ENCODE peak calls at places on chromosomes 11 and 22, in five cellular contexts. S is NCI-H2029 treated with DMSO at 0.1 percent for 48 hours, Q is NCI-H1436, A is RPMI7951, M is SW 1271. V is an unnamed sample.

GRCh38 chr11:57073121-57073520 is 84.4 kb downstream of the OR5AK2 start:
- DNase-seq in S (no peak), Q (no peak), A (no peak), M (no peak), V (no peak)

GRCh38 chr11:794766-795637 is 3.1 kb downstream of the SLC25A22 start:
- DNase-seq in S (no peak), Q (peak; percentile 41), A (no peak), M (no peak), V (no peak)

GRCh38 chr11:57735655-57736298 is 5.5 kb upstream of the SELENOH start:
- DNase-seq in S (no peak), Q (no peak), A (no peak), M (no peak), V (no peak)

GRCh38 chr11:30016588-30017363 is at the start of gene KCNA4:
- DNase-seq in S (no peak), Q (no peak), A (no peak), M (no peak), V (no peak)

GRCh38 chr22:31094741-31095140 is 12.6 kb downstream of the SELENOM start:
- DNase-seq in S (no peak), Q (no peak), A (no peak), M (no peak), V (no peak)

GRCh38 chr11:125170406-125171031 is 6.0 kb downstream of the PKNOX2 start:
- DNase-seq in S (no peak), Q (no peak), A (peak; percentile 20), M (no peak), V (no peak)

GRCh38 chr11:75443043-75443442 is 10.0 kb upstream of the KLHL35 start:
- DNase-seq in S (no peak), Q (no peak), A (no peak), M (no peak), V (no peak)

GRCh38 chr11:11558826-11559225 is 63.0 kb downstream of the GALNT18 start:
- DNase-seq in S (peak; percentile 52), Q (no peak), A (no peak), M (no peak), V (no peak)

GRCh38 chr22:42892571-42893316 is 35.7 kb upstream of the ARFGAP3 start:
- DNase-seq in S (no peak), Q (no peak), A (no peak), M (no peak), V (no peak)

GRCh38 chr11:11036185-11037161 is 178.6 kb upstream of the ZBED5 start:
- DNase-seq in S (peak; percentile 68), Q (peak; percentile 73), A (peak; percentile 56), M (peak; percentile 26), V (peak; percentile 1)

GRCh38 chr22:30864441-30865420 is 103.8 kb downstream of the MORC2 start:
- DNase-seq in S (no peak), Q (no peak), A (no peak), M (no peak), V (no peak)

GRCh38 chr11:14520902-14521151 is 641 bp upstream of the PSMA1 start:
- DNase-seq in S (no peak), Q (no peak), A (no peak), M (no peak), V (no peak)

GRCh38 chr11:44011797-44012196 is 36.0 kb upstream of the ACCSL start:
- DNase-seq in S (no peak), Q (no peak), A (no peak), M (no peak), V (no peak)

GRCh38 chr11:117117681-117118080 is 19.5 kb upstream of the SIK3 start:
- DNase-seq in S (no peak), Q (no peak), A (no peak), M (no peak), V (no peak)

GRCh38 chr22:28019360-28019759 is 100.3 kb upstream of the PITPNB start:
- DNase-seq in S (no peak), Q (no peak), A (peak; percentile 22), M (no peak), V (no peak)

GRCh38 chr11:88292156-88292844 is 45.2 kb downstream of the CTSC start:
- DNase-seq in S (peak; percentile 44), Q (no peak), A (peak; percentile 79), M (peak; percentile 25), V (no peak)

GRCh38 chr11:73257342-73258103 is 14.6 kb upstream of the P2RY6 start:
- DNase-seq in S (no peak), Q (no peak), A (peak; percentile 97), M (peak; percentile 50), V (no peak)

GRCh38 chr11:113908107-113908506 is 3.5 kb downstream of the HTR3B start:
- DNase-seq in S (no peak), Q (no peak), A (no peak), M (no peak), V (no peak)

GRCh38 chr11:134376150-134376921 is 35.7 kb downstream of the B3GAT1 start:
- DNase-seq in S (no peak), Q (no peak), A (no peak), M (no peak), V (no peak)

GRCh38 chr22:49176956-49177355 is 650.7 kb downstream of the BRD1 start:
- DNase-seq in S (no peak), Q (no peak), A (no peak), M (no peak), V (no peak)

GRCh38 chr22:28716686-28717085 is 24.9 kb downstream of the CHEK2 start:
- DNase-seq in S (no peak), Q (no peak), A (no peak), M (no peak), V (no peak)

GRCh38 chr22:17370036-17370765 is 941 bp downstream of the CECR2 start:
- DNase-seq in S (no peak), Q (no peak), A (no peak), M (no peak), V (no peak)

GRCh38 chr11:1741741-1742140 is 8.7 kb downstream of the IFITM10 start:
- DNase-seq in S (no peak), Q (no peak), A (no peak), M (no peak), V (no peak)

GRCh38 chr11:762421-763072 is 14.7 kb downstream of the GATD1 start:
- DNase-seq in S (no peak), Q (no peak), A (peak; percentile 85), M (peak; percentile 43), V (no peak)

GRCh38 chr11:85772700-85773099 is 38.2 kb downstream of the SYTL2 start:
- DNase-seq in S (no peak), Q (no peak), A (peak; percentile 43), M (no peak), V (no peak)

GRCh38 chr22:25100402-25100801 is 99.3 kb upstream of the CRYBB3 start:
- DNase-seq in S (no peak), Q (no peak), A (no peak), M (no peak), V (no peak)